ENCODE peak calls at places on chromosomes 4 and X, in four cellular contexts. V, S, R and Q are unnamed samples.

GRCh38 chr4:139243448-139244365 is 36.3 kb downstream of the MGARP start:
- ATAC-seq in V (no peak), S (peak; percentile 88), R (peak; percentile 92), Q (peak; percentile 90)

GRCh38 chr4:52911684-52912294 is 49.7 kb downstream of the RASL11B start:
- ATAC-seq in V (peak; percentile 36), S (peak; percentile 22), R (no peak), Q (peak; percentile 81)

GRCh38 chr4:98861100-98861499 is 67.8 kb downstream of the EIF4E start:
- ATAC-seq in V (no peak), S (no peak), R (no peak), Q (no peak)

GRCh38 chrX:71492086-71493065 is 40.5 kb upstream of the OGT start:
- ATAC-seq in V (peak; percentile 83), S (peak; percentile 75), R (peak; percentile 86), Q (no peak)

GRCh38 chr4:2714918-2715317 is 41.2 kb downstream of the TNIP2 start:
- ATAC-seq in V (no peak), S (no peak), R (no peak), Q (no peak)

GRCh38 chrX:74419861-74420193 is 1.5 kb upstream of the SLC16A2 start:
- ATAC-seq in V (no peak), S (no peak), R (no peak), Q (no peak)

GRCh38 chr4:123893746-123894095 is 497.1 kb downstream of the SPRY1 start:
- ATAC-seq in V (no peak), S (no peak), R (no peak), Q (no peak)

GRCh38 chr4:15547392-15547791 is 77.7 kb downstream of the CC2D2A start:
- ATAC-seq in V (peak; percentile 51), S (no peak), R (no peak), Q (no peak)

GRCh38 chr4:138111462-138112000 is 130.6 kb downstream of the SLC7A11 start:
- ATAC-seq in V (no peak), S (peak; percentile 21), R (no peak), Q (no peak)

GRCh38 chrX:134191276-134191675 is 45.7 kb upstream of the CCDC160 start:
- ATAC-seq in V (no peak), S (no peak), R (no peak), Q (no peak)

GRCh38 chrX:45007598-45007997 is 134.6 kb downstream of the KDM6A start:
- ATAC-seq in V (no peak), S (no peak), R (no peak), Q (no peak)

GRCh38 chr4:151922811-151923210 is 162.0 kb upstream of the GATB start:
- ATAC-seq in V (peak; percentile 55), S (no peak), R (no peak), Q (no peak)

GRCh38 chr4:115090483-115091075 is 22.8 kb downstream of the NDST4 start:
- ATAC-seq in V (no peak), S (no peak), R (no peak), Q (peak; percentile 46)

GRCh38 chrX:123983240-123983639 is 21.7 kb downstream of the STAG2 start:
- ATAC-seq in V (no peak), S (no peak), R (no peak), Q (no peak)

GRCh38 chrX:65093658-65094057 is 117.4 kb upstream of the ZC4H2 start:
- ATAC-seq in V (no peak), S (no peak), R (no peak), Q (no peak)